ENCODE peak calls at places on chromosomes 7 and 10, in six cellular contexts. One of them, this sample, is unnamed.

GRCh38 chr7:11182736-11183135 is 209.1 kb downstream of the PHF14 start:
- DNase-seq in fibroblast of lung: no peak
- DNase-seq in AG09309: peak; percentile 13
- DNase-seq in MM.1S: no peak
- DNase-seq in upper lobe of right lung: no peak
- DNase-seq in astrocyte of the spinal cord: peak; percentile 55
- DNase-seq in this sample: no peak

GRCh38 chr10:31936933-31937332 is 8.3 kb upstream of the ARHGAP12 start:
- DNase-seq in fibroblast of lung: no peak
- DNase-seq in AG09309: no peak
- DNase-seq in MM.1S: no peak
- DNase-seq in upper lobe of right lung: no peak
- DNase-seq in astrocyte of the spinal cord: no peak
- DNase-seq in this sample: no peak

GRCh38 chr7:6725003-6725402 is 18.3 kb upstream of the ZNF12 start:
- DNase-seq in fibroblast of lung: no peak
- DNase-seq in AG09309: no peak
- DNase-seq in MM.1S: peak; percentile 35
- DNase-seq in upper lobe of right lung: peak; percentile 73
- DNase-seq in astrocyte of the spinal cord: no peak
- DNase-seq in this sample: peak; percentile 84

GRCh38 chr10:84540617-84541288 is 212.4 kb downstream of the CCSER2 start:
- DNase-seq in fibroblast of lung: peak; percentile 41
- DNase-seq in AG09309: no peak
- DNase-seq in MM.1S: peak; percentile 51
- DNase-seq in upper lobe of right lung: peak; percentile 85
- DNase-seq in astrocyte of the spinal cord: peak; percentile 73
- DNase-seq in this sample: no peak

GRCh38 chr10:79454259-79454658 is 8.8 kb upstream of the ZCCHC24 start:
- DNase-seq in fibroblast of lung: peak; percentile 94
- DNase-seq in AG09309: peak; percentile 84
- DNase-seq in MM.1S: no peak
- DNase-seq in upper lobe of right lung: no peak
- DNase-seq in astrocyte of the spinal cord: peak; percentile 52
- DNase-seq in this sample: no peak

GRCh38 chr10:11949152-11949551 is 93.5 kb downstream of the UPF2 start:
- DNase-seq in fibroblast of lung: no peak
- DNase-seq in AG09309: no peak
- DNase-seq in MM.1S: no peak
- DNase-seq in upper lobe of right lung: no peak
- DNase-seq in astrocyte of the spinal cord: no peak
- DNase-seq in this sample: no peak

GRCh38 chr7:351681-352480 is 61.9 kb downstream of the FOXL3 start:
- DNase-seq in fibroblast of lung: no peak
- DNase-seq in AG09309: no peak
- DNase-seq in MM.1S: no peak
- DNase-seq in upper lobe of right lung: no peak
- DNase-seq in astrocyte of the spinal cord: no peak
- DNase-seq in this sample: no peak

GRCh38 chr10:38003588-38003987 is 6.9 kb upstream of the ZNF33A start:
- DNase-seq in fibroblast of lung: no peak
- DNase-seq in AG09309: no peak
- DNase-seq in MM.1S: no peak
- DNase-seq in upper lobe of right lung: no peak
- DNase-seq in astrocyte of the spinal cord: no peak
- DNase-seq in this sample: no peak

GRCh38 chr10:79246606-79247275 is 100.5 kb upstream of the PPIF start:
- DNase-seq in fibroblast of lung: peak; percentile 67
- DNase-seq in AG09309: no peak
- DNase-seq in MM.1S: no peak
- DNase-seq in upper lobe of right lung: no peak
- DNase-seq in astrocyte of the spinal cord: no peak
- DNase-seq in this sample: no peak

GRCh38 chr7:68269410-68269809 is 1272.8 kb downstream of the TYW1 start:
- DNase-seq in fibroblast of lung: no peak
- DNase-seq in AG09309: no peak
- DNase-seq in MM.1S: no peak
- DNase-seq in upper lobe of right lung: no peak
- DNase-seq in astrocyte of the spinal cord: peak; percentile 36
- DNase-seq in this sample: no peak

GRCh38 chr7:141701489-141702046 is 398 bp downstream of the DENND11 start:
- DNase-seq in fibroblast of lung: peak; percentile 13
- DNase-seq in AG09309: no peak
- DNase-seq in MM.1S: peak; percentile 78
- DNase-seq in upper lobe of right lung: peak; percentile 74
- DNase-seq in astrocyte of the spinal cord: no peak
- DNase-seq in this sample: peak; percentile 21

GRCh38 chr7:45982132-45982531 is 61.1 kb upstream of the IGFBP3 start:
- DNase-seq in fibroblast of lung: no peak
- DNase-seq in AG09309: no peak
- DNase-seq in MM.1S: no peak
- DNase-seq in upper lobe of right lung: no peak
- DNase-seq in astrocyte of the spinal cord: no peak
- DNase-seq in this sample: no peak

GRCh38 chr10:19966751-19967150 is 150.5 kb downstream of the PLXDC2 start:
- DNase-seq in fibroblast of lung: peak; percentile 78
- DNase-seq in AG09309: no peak
- DNase-seq in MM.1S: no peak
- DNase-seq in upper lobe of right lung: no peak
- DNase-seq in astrocyte of the spinal cord: peak; percentile 45
- DNase-seq in this sample: no peak
- TF ChIP-seq CTCF in fibroblast of lung: no peak
- TF ChIP-seq CTCF in AG09309: no peak
- TF ChIP-seq CTCF in MM.1S: no peak
- TF ChIP-seq CTCF in upper lobe of right lung: no peak
- TF ChIP-seq CTCF in astrocyte of the spinal cord: no peak
- TF ChIP-seq CTCF in this sample: no peak

DNA sequence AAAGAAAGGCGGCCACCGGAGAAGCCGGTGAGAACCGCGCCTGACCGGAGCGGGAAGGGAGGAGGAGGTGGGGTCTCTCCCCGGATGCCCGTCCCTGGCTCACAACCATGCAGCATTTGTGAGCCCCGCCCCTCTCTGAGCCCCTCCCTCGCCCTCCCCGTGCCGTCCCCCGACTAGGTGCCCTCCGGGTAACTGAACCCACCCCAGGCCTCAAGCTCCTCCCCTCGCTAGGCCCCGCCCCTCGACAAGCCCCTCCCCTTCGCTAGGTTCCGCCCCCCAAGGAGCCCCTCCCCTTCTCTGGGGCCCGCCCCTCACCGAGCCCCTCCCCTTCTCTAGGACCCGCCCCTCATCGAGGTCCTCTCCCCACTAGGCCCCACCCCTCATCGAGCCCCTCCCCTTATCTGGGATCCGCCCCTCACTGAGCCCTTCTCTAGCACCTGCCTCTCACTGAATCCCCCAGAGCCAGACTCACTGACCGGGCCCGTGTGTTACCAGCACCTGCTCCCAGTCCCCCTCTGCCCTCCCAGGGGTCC is 42.2 kb upstream of the HSPB1 start:
- DNase-seq in fibroblast of lung: no peak
- DNase-seq in AG09309: no peak
- DNase-seq in MM.1S: no peak
- DNase-seq in upper lobe of right lung: no peak
- DNase-seq in astrocyte of the spinal cord: no peak
- DNase-seq in this sample: no peak
- H3K4me3 ChIP-seq in fibroblast of lung: no peak overlapping the region
- H3K4me3 ChIP-seq in AG09309: no peak overlapping the region
- H3K4me3 ChIP-seq in MM.1S: no peak overlapping the region
- H3K4me3 ChIP-seq in upper lobe of right lung: peak overlapping the region; percentile 14
- H3K4me3 ChIP-seq in astrocyte of the spinal cord: peak overlapping the region; percentile 10
- H3K4me3 ChIP-seq in this sample: no peak overlapping the region

DNA sequence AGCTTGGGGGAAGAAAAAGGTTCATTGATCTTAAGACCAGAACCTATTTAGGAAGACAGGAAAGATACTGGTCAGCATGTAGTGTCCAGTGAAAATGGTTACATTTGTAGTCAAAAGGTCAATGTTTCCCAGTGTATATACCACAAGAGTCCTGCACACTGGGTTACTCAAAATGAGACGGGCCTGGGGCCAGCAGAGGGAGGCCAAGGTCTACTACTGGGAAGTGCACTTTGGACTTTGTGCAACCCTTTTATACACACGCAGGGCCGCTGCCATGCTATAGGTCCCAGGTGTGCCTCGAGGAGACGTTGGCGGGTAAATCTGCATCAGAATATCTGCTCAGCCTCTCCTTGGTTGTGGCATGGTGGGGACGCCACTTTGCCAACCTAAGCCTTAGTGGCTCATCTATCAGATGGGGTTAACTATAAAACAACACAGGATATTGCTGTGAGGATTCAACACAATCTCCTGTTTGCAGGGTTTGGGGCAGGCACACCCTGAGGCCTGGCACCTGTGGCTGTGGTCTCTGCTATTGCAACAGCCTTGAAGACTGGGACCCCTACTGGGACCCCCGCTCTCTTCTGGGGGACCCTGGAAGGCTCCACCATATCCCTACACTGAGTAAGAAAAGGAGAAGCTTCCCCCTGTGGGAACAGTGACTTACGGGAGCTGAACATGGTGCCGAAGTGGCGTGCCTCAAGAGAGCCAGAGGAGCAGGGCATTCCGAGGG is 19.7 kb downstream of the CLRN3 start:
- DNase-seq in fibroblast of lung: peak; percentile 4
- DNase-seq in AG09309: no peak
- DNase-seq in MM.1S: no peak
- DNase-seq in upper lobe of right lung: no peak
- DNase-seq in astrocyte of the spinal cord: no peak
- DNase-seq in this sample: no peak
- TF ChIP-seq CTCF in fibroblast of lung: no peak
- TF ChIP-seq CTCF in AG09309: no peak
- TF ChIP-seq CTCF in MM.1S: no peak
- TF ChIP-seq CTCF in upper lobe of right lung: peak; percentile 15
- TF ChIP-seq CTCF in astrocyte of the spinal cord: no peak
- TF ChIP-seq CTCF in this sample: no peak

DNA sequence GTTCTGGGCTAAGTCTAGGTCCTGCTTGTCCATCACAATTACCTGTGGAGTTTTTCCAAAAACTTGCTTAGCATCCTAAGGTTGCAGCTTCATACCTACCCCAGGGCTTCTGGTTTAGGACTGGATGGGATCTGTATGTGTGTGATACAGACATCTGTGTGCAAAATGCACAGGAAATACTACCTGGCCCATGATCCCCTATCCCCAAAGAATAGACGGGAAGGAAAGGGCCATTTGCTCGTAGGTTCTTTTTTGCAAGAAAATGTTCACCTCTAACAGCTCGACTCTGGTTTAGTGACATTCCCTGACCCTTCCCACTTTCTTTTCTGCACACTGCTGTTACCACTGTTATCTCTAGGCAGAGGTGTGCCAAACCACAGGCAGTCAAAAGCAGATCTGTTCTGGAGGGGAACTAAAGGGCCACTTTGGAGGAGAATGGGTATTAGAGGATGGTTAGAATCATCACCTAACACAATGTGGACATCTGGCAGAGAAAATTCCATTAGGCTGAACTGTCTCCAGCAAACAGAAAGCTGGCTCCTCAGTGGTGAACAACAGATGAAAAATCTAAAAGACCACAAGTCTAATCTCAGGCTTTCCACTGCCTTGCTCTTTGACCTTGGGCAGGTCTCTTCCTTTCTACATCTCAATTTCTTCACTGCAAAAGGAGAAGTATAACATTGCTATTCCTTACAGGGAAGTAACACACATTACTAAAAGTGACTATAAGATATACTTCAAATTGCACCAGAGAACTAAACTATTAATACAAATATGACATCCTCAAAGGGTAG is 107.4 kb downstream of the UBE2H start:
- DNase-seq in fibroblast of lung: peak; percentile 51
- DNase-seq in AG09309: no peak
- DNase-seq in MM.1S: no peak
- DNase-seq in upper lobe of right lung: no peak
- DNase-seq in astrocyte of the spinal cord: peak; percentile 81
- DNase-seq in this sample: no peak
- H3K4me3 ChIP-seq in fibroblast of lung: no peak overlapping the region
- H3K4me3 ChIP-seq in AG09309: no peak overlapping the region
- H3K4me3 ChIP-seq in MM.1S: no peak overlapping the region
- H3K4me3 ChIP-seq in upper lobe of right lung: no peak overlapping the region
- H3K4me3 ChIP-seq in astrocyte of the spinal cord: no peak overlapping the region
- H3K4me3 ChIP-seq in this sample: no peak overlapping the region

GRCh38 chr7:143892527-143893300 is 9.3 kb downstream of the TCAF1 start:
- DNase-seq in fibroblast of lung: peak; percentile 62
- DNase-seq in AG09309: no peak
- DNase-seq in MM.1S: peak; percentile 84
- DNase-seq in upper lobe of right lung: no peak
- DNase-seq in astrocyte of the spinal cord: peak; percentile 40
- DNase-seq in this sample: no peak
- TF ChIP-seq CTCF in fibroblast of lung: peak; percentile 55
- TF ChIP-seq CTCF in AG09309: no peak
- TF ChIP-seq CTCF in MM.1S: peak; percentile 77
- TF ChIP-seq CTCF in upper lobe of right lung: peak; percentile 22
- TF ChIP-seq CTCF in astrocyte of the spinal cord: peak; percentile 44
- TF ChIP-seq CTCF in this sample: peak; percentile 61

GRCh38 chr7:30322656-30323355 is 38.4 kb downstream of the ZNRF2 start:
- DNase-seq in fibroblast of lung: no peak
- DNase-seq in AG09309: no peak
- DNase-seq in MM.1S: peak; percentile 56
- DNase-seq in upper lobe of right lung: no peak
- DNase-seq in astrocyte of the spinal cord: no peak
- DNase-seq in this sample: no peak
- H3K4me3 ChIP-seq in fibroblast of lung: no peak overlapping the region
- H3K4me3 ChIP-seq in AG09309: no peak overlapping the region
- H3K4me3 ChIP-seq in MM.1S: peak overlapping the region; percentile 59
- H3K4me3 ChIP-seq in upper lobe of right lung: peak overlapping the region; percentile 5
- H3K4me3 ChIP-seq in astrocyte of the spinal cord: no peak overlapping the region
- H3K4me3 ChIP-seq in this sample: peak overlapping the region; percentile 45

DNA sequence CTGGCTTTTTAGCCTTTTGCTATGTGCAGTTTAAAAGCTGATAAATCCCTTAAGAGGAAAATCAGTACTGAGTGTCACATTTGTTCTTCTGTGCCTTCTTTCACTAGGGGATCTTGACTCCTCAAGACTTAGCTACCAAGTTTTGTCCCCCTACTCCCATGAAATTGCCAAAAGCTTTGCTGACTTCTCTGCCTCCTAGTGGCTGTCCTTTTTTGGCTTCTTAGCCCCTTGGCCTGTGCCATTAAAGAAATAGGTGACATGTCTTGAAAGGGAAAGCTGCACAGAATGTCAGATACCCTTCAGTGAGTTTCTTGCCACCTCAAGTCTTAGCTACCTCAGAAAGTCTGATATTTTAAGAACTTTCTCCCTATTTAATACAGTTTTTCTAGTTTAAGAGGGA is 10.5 kb downstream of the MKLN1 start:
- DNase-seq in fibroblast of lung: no peak
- DNase-seq in AG09309: no peak
- DNase-seq in MM.1S: no peak
- DNase-seq in upper lobe of right lung: no peak
- DNase-seq in astrocyte of the spinal cord: no peak
- DNase-seq in this sample: no peak
- TF ChIP-seq CTCF in fibroblast of lung: no peak
- TF ChIP-seq CTCF in AG09309: no peak
- TF ChIP-seq CTCF in MM.1S: peak; percentile 10
- TF ChIP-seq CTCF in upper lobe of right lung: no peak
- TF ChIP-seq CTCF in astrocyte of the spinal cord: no peak
- TF ChIP-seq CTCF in this sample: no peak

GRCh38 chr7:143239822-143240221 is 18.0 kb downstream of the TAS2R40 start:
- DNase-seq in fibroblast of lung: peak; percentile 42
- DNase-seq in AG09309: no peak
- DNase-seq in MM.1S: no peak
- DNase-seq in upper lobe of right lung: no peak
- DNase-seq in astrocyte of the spinal cord: peak; percentile 36
- DNase-seq in this sample: no peak
- H3K4me3 ChIP-seq in fibroblast of lung: no peak overlapping the region
- H3K4me3 ChIP-seq in AG09309: no peak overlapping the region
- H3K4me3 ChIP-seq in MM.1S: no peak overlapping the region
- H3K4me3 ChIP-seq in upper lobe of right lung: no peak overlapping the region
- H3K4me3 ChIP-seq in astrocyte of the spinal cord: no peak overlapping the region
- H3K4me3 ChIP-seq in this sample: no peak overlapping the region